ENCODE peak calls at places on chromosomes 1 and 21, in four cellular contexts. O, V, B and W are unnamed samples.

GRCh38 chr21:42614391-42614790 is 39.0 kb upstream of the PDE9A start:
- DNase-seq in O (no peak), V (no peak), B (no peak), W (no peak)

GRCh38 chr1:92211166-92211565 is 6.5 kb upstream of the C1orf146 start:
- DNase-seq in O (no peak), V (no peak), B (no peak), W (no peak)

GRCh38 chr21:42757422-42757821 is 104.0 kb downstream of the PDE9A start:
- DNase-seq in O (no peak), V (no peak), B (no peak), W (no peak)

GRCh38 chr1:174954686-174955669 is 44.8 kb upstream of the CACYBP start:
- DNase-seq in O (no peak), V (no peak), B (peak), W (no peak)

GRCh38 chr1:6461237-6461530 is 4.8 kb downstream of the TNFRSF25 start:
- DNase-seq in O (no peak), V (no peak), B (no peak), W (no peak)

GRCh38 chr21:36747815-36748381 is 49.0 kb downstream of the SIM2 start:
- DNase-seq in O (peak), V (peak), B (peak), W (peak)

GRCh38 chr21:41381731-41382130 is 19.9 kb downstream of the MX2 start:
- DNase-seq in O (no peak), V (no peak), B (no peak), W (no peak)

GRCh38 chr1:234963180-234963903 is 165.3 kb downstream of the TOMM20 start:
- DNase-seq in O (peak), V (peak), B (peak), W (no peak)

GRCh38 chr1:167772436-167772835 is 50.7 kb downstream of the MPZL1 start:
- DNase-seq in O (no peak), V (no peak), B (no peak), W (no peak)

GRCh38 chr1:243454328-243454997 is 198.6 kb downstream of the SDCCAG8 start:
- DNase-seq in O (no peak), V (no peak), B (no peak), W (no peak)

GRCh38 chr1:180586671-180587155 is 27.9 kb downstream of the OVAAL start:
- DNase-seq in O (peak), V (no peak), B (peak), W (no peak)

GRCh38 chr1:247905899-247906503 is 10.6 kb downstream of the OR2W3 start:
- DNase-seq in O (no peak), V (no peak), B (no peak), W (no peak)

GRCh38 chr1:228009828-228010775 is 3.3 kb downstream of the WNT3A start:
- DNase-seq in O (no peak), V (no peak), B (peak), W (no peak)

GRCh38 chr1:223717123-223717522 is 4.8 kb downstream of the CAPN2 start:
- DNase-seq in O (no peak), V (no peak), B (no peak), W (no peak)

GRCh38 chr1:22234631-22235030 is 91.7 kb upstream of the WNT4 start:
- DNase-seq in O (no peak), V (no peak), B (no peak), W (no peak)

GRCh38 chr1:6922096-6922931 is 137.1 kb downstream of the CAMTA1 start:
- DNase-seq in O (peak), V (peak), B (no peak), W (no peak)

GRCh38 chr1:37410815-37411214 is 63.6 kb upstream of the ZC3H12A start:
- DNase-seq in O (no peak), V (no peak), B (peak), W (no peak)